ENCODE peak calls at places on chromosome 17, in five cellular contexts. P is A549, N is GM23338, Z is lung microvascular endothelial cell, Y is left ventricle myocardium inferior. V is an unnamed sample.

GRCh38 chr17:52709724-52710123 is 551.2 kb upstream of the CA10 start:
- DNase-seq in P (no peak), N (no peak), Z (no peak), Y (no peak), V (peak)

GRCh38 chr17:78381601-78382168 is 3.2 kb downstream of the PGS1 start:
- DNase-seq in P (no peak), N (peak), Z (peak), Y (no peak), V (no peak)

GRCh38 chr17:76122411-76123126 is 18.5 kb downstream of the FOXJ1 start:
- DNase-seq in P (no peak), N (no peak), Z (no peak), Y (no peak), V (no peak)

GRCh38 chr17:44024271-44024663 is 9.5 kb upstream of the TMEM101 start:
- DNase-seq in P (no peak), N (no peak), Z (no peak), Y (no peak), V (no peak)

GRCh38 chr17:68457168-68457538 is at the start of gene WIPI1:
- DNase-seq in P (no peak), N (no peak), Z (no peak), Y (no peak), V (no peak)

GRCh38 chr17:34582901-34583245 is 3.5 kb downstream of the TMEM132E start:
- DNase-seq in P (no peak), N (no peak), Z (no peak), Y (no peak), V (no peak)

GRCh38 chr17:49021095-49021767 is 24.0 kb downstream of the IGF2BP1 start:
- DNase-seq in P (no peak), N (peak), Z (no peak), Y (no peak), V (no peak)

GRCh38 chr17:1055751-1056645 is 59.1 kb downstream of the TIMM22 start:
- DNase-seq in P (peak), N (peak), Z (peak), Y (peak), V (peak)

GRCh38 chr17:82929011-82929622 is 89.3 kb upstream of the ZNF750 start:
- DNase-seq in P (no peak), N (no peak), Z (no peak), Y (peak), V (peak)

GRCh38 chr17:28907709-28908475 is 5.0 kb upstream of the DHRS13 start:
- DNase-seq in P (no peak), N (no peak), Z (no peak), Y (no peak), V (no peak)